ENCODE peak calls at places on chromosomes 7 and 10, in four cellular contexts. J is A549, P is OCI-LY7, M is tibial nerve. H is an unnamed sample.
A peak's percentile ranks its signal among the peaks of the same experiment; 100 is the strongest.

GRCh38 chr7:38398725-38399321 is 125.4 kb upstream of the TARP start:
- DNase-seq in M (peak; percentile 41), J (peak; percentile 25), P (peak; percentile 61), H (no peak)

GRCh38 chr10:103894454-103894853 is 23.5 kb downstream of the STN1 start:
- DNase-seq in J (no peak), M (no peak), P (no peak), H (no peak)

GRCh38 chr10:88439932-88440331 is 143.2 kb downstream of the RNLS start:
- DNase-seq in M (no peak), P (no peak), J (no peak), H (no peak)

GRCh38 chr7:106462914-106463482 is 178.2 kb upstream of the NAMPT start:
- DNase-seq in J (no peak), M (no peak), P (no peak), H (no peak)

GRCh38 chr10:97737770-97738265 is 890 bp downstream of the ZFYVE27 start:
- DNase-seq in J (no peak), P (no peak), M (no peak), H (no peak)

GRCh38 chr10:51638737-51639136 is 60.7 kb downstream of the CSTF2T start:
- DNase-seq in P (no peak), J (no peak), M (no peak), H (no peak)

GRCh38 chr7:99440195-99440594 is 1.5 kb downstream of the CPSF4 start:
- DNase-seq in P (no peak), M (no peak), J (no peak), H (no peak)

GRCh38 chr10:117327262-117327661 is 48.0 kb downstream of the PDZD8 start:
- DNase-seq in P (no peak), J (no peak), M (no peak), H (no peak)

GRCh38 chr7:31172071-31172470 is 120.0 kb downstream of the ADCYAP1R1 start:
- DNase-seq in J (no peak), M (no peak), P (no peak), H (no peak)

GRCh38 chr10:84415539-84416244 is 87.3 kb downstream of the CCSER2 start:
- DNase-seq in M (no peak), J (no peak), P (no peak), H (no peak)

GRCh38 chr7:122682805-122683204 is 16.1 kb downstream of the RNF133 start:
- DNase-seq in M (no peak), J (no peak), P (no peak), H (no peak)

GRCh38 chr10:21496285-21497176 is 29.0 kb downstream of the SKIDA1 start:
- DNase-seq in M (peak; percentile 46), J (peak; percentile 58), P (peak; percentile 80), H (no peak)

GRCh38 chr7:3722396-3722846 is 421.4 kb downstream of the SDK1 start:
- DNase-seq in M (no peak), P (peak; percentile 35), J (peak; percentile 11), H (no peak)

GRCh38 chr7:82598958-82599357 is 155.4 kb upstream of the CACNA2D1 start:
- DNase-seq in J (no peak), M (no peak), P (no peak), H (no peak)

GRCh38 chr10:114550756-114551290 is 107.3 kb downstream of the ABLIM1 start:
- DNase-seq in P (peak; percentile 67), J (peak; percentile 9), M (no peak), H (no peak)

GRCh38 chr7:99292127-99292526 is 19.5 kb downstream of the MYH16 start:
- DNase-seq in P (no peak), M (no peak), J (no peak), H (no peak)

GRCh38 chr10:75466886-75467285 is 35.5 kb downstream of the LRMDA start:
- DNase-seq in J (no peak), M (no peak), P (no peak), H (no peak)

GRCh38 chr7:130397472-130397871 is 17.2 kb downstream of the CPA1 start:
- DNase-seq in M (no peak), P (no peak), J (no peak), H (no peak)

GRCh38 chr7:68269410-68269809 is 1272.8 kb downstream of the TYW1 start:
- DNase-seq in P (no peak), M (no peak), J (peak; percentile 34), H (no peak)

GRCh38 chr10:59829024-59829423 is 75.8 kb upstream of the MRLN start:
- DNase-seq in M (no peak), J (no peak), P (no peak), H (no peak)

GRCh38 chr7:95088536-95088935 is 181.1 kb downstream of the PPP1R9A start:
- DNase-seq in P (no peak), J (no peak), M (no peak), H (no peak)

GRCh38 chr10:129090618-129091366 is 376.2 kb upstream of the MGMT start:
- DNase-seq in P (no peak), J (no peak), M (no peak), H (no peak)

GRCh38 chr10:70493660-70494234 is 15.2 kb downstream of the PALD1 start:
- DNase-seq in P (peak; percentile 97), M (peak; percentile 33), J (no peak), H (no peak)

GRCh38 chr7:47350425-47350824 is 231.5 kb downstream of the TNS3 start:
- DNase-seq in P (no peak), J (no peak), M (no peak), H (no peak)

GRCh38 chr7:74449144-74449543 is 4.6 kb upstream of the GTF2IRD1 start:
- DNase-seq in M (no peak), J (no peak), P (no peak), H (no peak)

GRCh38 chr7:45001138-45001694 is 1.2 kb downstream of the CCM2 start:
- DNase-seq in M (no peak), J (no peak), P (peak; percentile 96), H (no peak)

GRCh38 chr10:95312986-95313495 is 22.2 kb upstream of the PDLIM1 start:
- DNase-seq in M (no peak), J (no peak), P (no peak), H (no peak)

GRCh38 chr10:49389331-49389920 is 6.5 kb downstream of the DRGX start:
- DNase-seq in J (no peak), P (no peak), M (no peak), H (no peak)

GRCh38 chr7:120190566-120190965 is 82.4 kb upstream of the KCND2 start:
- DNase-seq in M (no peak), P (no peak), J (no peak), H (no peak)

GRCh38 chr7:77558598-77558997 is 21.5 kb downstream of the PTPN12 start:
- DNase-seq in P (no peak), J (no peak), M (no peak), H (no peak)

GRCh38 chr7:40306596-40306995 is 171.8 kb downstream of the SUGCT start:
- DNase-seq in M (no peak), P (no peak), J (no peak), H (no peak)

GRCh38 chr10:86951184-86951761 is 6.1 kb downstream of the MMRN2 start:
- DNase-seq in J (no peak), P (no peak), M (no peak), H (peak; percentile 30)

GRCh38 chr7:143372070-143372469 is 9.1 kb upstream of the ZYX start:
- DNase-seq in P (peak; percentile 7), J (no peak), M (peak; percentile 67), H (no peak)

GRCh38 chr7:140136108-140136507 is 40.7 kb downstream of the KDM7A start:
- DNase-seq in M (no peak), P (no peak), J (no peak), H (no peak)

GRCh38 chr10:65294329-65294728 is 1631.5 kb upstream of the LRRTM3 start:
- DNase-seq in P (no peak), J (no peak), M (no peak), H (no peak)

GRCh38 chr10:110834622-110835219 is 37.0 kb upstream of the PDCD4 start:
- DNase-seq in P (peak; percentile 42), M (no peak), J (no peak), H (no peak)

GRCh38 chr10:102120142-102120986 is at the start of gene LDB1:
- DNase-seq in M (peak; percentile 67), P (peak; percentile 85), J (peak; percentile 81), H (peak; percentile 76)

GRCh38 chr10:102120987-102121738 is 995 bp upstream of the LDB1 start:
- DNase-seq in M (peak; percentile 47), J (no peak), P (no peak), H (peak; percentile 92)

GRCh38 chr10:102122450-102122849 is 2.3 kb upstream of the LDB1 start:
- DNase-seq in M (no peak), P (no peak), J (no peak), H (no peak)

GRCh38 chr10:102123223-102123622 is 3.1 kb upstream of the LDB1 start:
- DNase-seq in M (no peak), J (no peak), P (no peak), H (no peak)

GRCh38 chr10:102121739-102122372 is 1.7 kb upstream of the LDB1 start:
- DNase-seq in J (no peak), P (no peak), M (no peak), H (no peak)
- TF ChIP-seq CTCF in J (no peak), P (no peak), M (no peak), H (no peak)

GRCh38 chr10:69335063-69335587 is 56.8 kb downstream of the HK1 start:
- DNase-seq in J (no peak), M (no peak), P (no peak), H (no peak)

GRCh38 chr10:69336952-69337311 is 58.6 kb downstream of the HK1 start:
- DNase-seq in P (no peak), J (no peak), M (no peak), H (no peak)

GRCh38 chr10:69337312-69338132 is 59.2 kb downstream of the HK1 start:
- DNase-seq in M (no peak), P (no peak), J (no peak), H (no peak)

GRCh38 chr10:69334258-69335062 is 56.2 kb downstream of the HK1 start:
- DNase-seq in P (no peak), M (no peak), J (no peak), H (no peak)

GRCh38 chr10:69335613-69336012 is 57.3 kb downstream of the HK1 start:
- DNase-seq in J (no peak), M (no peak), P (no peak), H (no peak)
- H3K4me1 ChIP-seq in J (peaks cover 27% of the 10 kb centered on the region), M (peaks cover 24% of the 10 kb centered on the region), P (no peaks in the 10 kb centered on the region), H (peaks cover 27% of the 10 kb centered on the region)

GRCh38 chr7:153027210-153027609 is 267.7 kb downstream of the ACTR3B start:
- DNase-seq in M (no peak), J (no peak), P (no peak), H (no peak)

GRCh38 chr7:153021542-153021941 is 262.0 kb downstream of the ACTR3B start:
- DNase-seq in P (no peak), J (no peak), M (no peak), H (no peak)

GRCh38 chr7:153017197-153017596 is 257.6 kb downstream of the ACTR3B start:
- DNase-seq in P (no peak), M (no peak), J (no peak), H (no peak)

GRCh38 chr7:153027904-153028303 is 268.4 kb downstream of the ACTR3B start:
- DNase-seq in J (no peak), P (no peak), M (no peak), H (no peak)

GRCh38 chr7:153022796-153023592 is 263.4 kb downstream of the ACTR3B start:
- DNase-seq in M (no peak), J (no peak), P (no peak), H (no peak)
- TF ChIP-seq CTCF in M (no peak), J (no peak), P (no peak), H (no peak)

GRCh38 chr10:118369806-118370205 is 27.7 kb upstream of the FAM204A start:
- DNase-seq in J (no peak), M (no peak), P (no peak), H (no peak)
- H3K4me1 ChIP-seq in J (peaks cover 8% of the 10 kb centered on the region), M (no peaks in the 10 kb centered on the region), P (no peaks in the 10 kb centered on the region), H (no peaks in the 10 kb centered on the region)